ENCODE peak calls at places on chromosomes 4 and X, in four cellular contexts. Y, C, X and S are unnamed samples.

GRCh38 chr4:90025248-90025647 is 101.9 kb upstream of the CCSER1 start:
- DNase-seq in Y (no peak), C (no peak), X (no peak), S (peak)

GRCh38 chr4:88320174-88320779 is 35.9 kb upstream of the PPM1K start:
- DNase-seq in Y (no peak), C (peak), X (no peak), S (peak)

GRCh38 chrX:16082470-16083085 is 40.8 kb upstream of the GRPR start:
- DNase-seq in Y (no peak), C (no peak), X (no peak), S (no peak)

GRCh38 chrX:152641256-152641875 is 3.7 kb downstream of the GABRQ start:
- DNase-seq in Y (no peak), C (no peak), X (no peak), S (no peak)

GRCh38 chr4:152591361-152591760 is 55.5 kb upstream of the FBXW7 start:
- DNase-seq in Y (no peak), C (peak), X (no peak), S (peak)

GRCh38 chrX:118164138-118164537 is 47.5 kb upstream of the KLHL13 start:
- DNase-seq in Y (no peak), C (no peak), X (no peak), S (peak)

GRCh38 chr4:7872264-7872771 is 67.3 kb downstream of the AFAP1 start:
- DNase-seq in Y (peak), C (peak), X (no peak), S (peak)

GRCh38 chr4:67941074-67941473 is 22.2 kb downstream of the TMPRSS11A start:
- DNase-seq in Y (no peak), C (no peak), X (no peak), S (no peak)

GRCh38 chr4:120085705-120086104 is 19.1 kb upstream of the MAD2L1 start:
- DNase-seq in Y (no peak), C (peak), X (no peak), S (no peak)

GRCh38 chr4:153148796-153149195 is 55.4 kb upstream of the TRIM2 start:
- DNase-seq in Y (peak), C (peak), X (no peak), S (no peak)

GRCh38 chr4:159160242-159160641 is 57.4 kb downstream of the RAPGEF2 start:
- DNase-seq in Y (no peak), C (no peak), X (no peak), S (no peak)

GRCh38 chrX:31021537-31021936 is 50.3 kb downstream of the FTHL17 start:
- DNase-seq in Y (no peak), C (no peak), X (no peak), S (no peak)

GRCh38 chrX:122475306-122475705 is 708.8 kb upstream of the GRIA3 start:
- DNase-seq in Y (peak), C (peak), X (no peak), S (peak)

GRCh38 chr4:139540637-139541036 is 15.4 kb downstream of the SETD7 start:
- DNase-seq in Y (no peak), C (no peak), X (no peak), S (no peak)

GRCh38 chrX:74065831-74066390 is 238.1 kb upstream of the ZCCHC13 start:
- DNase-seq in Y (no peak), C (no peak), X (no peak), S (no peak)

GRCh38 chrX:115988825-115989224 is 181.7 kb upstream of the AGTR2 start:
- DNase-seq in Y (no peak), C (no peak), X (no peak), S (no peak)

GRCh38 chr4:176277162-176277904 is 8.3 kb upstream of the ASB5 start:
- DNase-seq in Y (peak), C (peak), X (no peak), S (peak)

GRCh38 chr4:32472918-32473317 is 1752.7 kb downstream of the PCDH7 start:
- DNase-seq in Y (no peak), C (no peak), X (no peak), S (peak)